ENCODE peak calls at places on chromosomes 11 and 22, in six cellular contexts. A is PC-9, T is MG63, H is MM.1S, J is pancreas, L is hepatocyte. N is an unnamed sample. For H3K9me3, the result is how much of the 10 kb centered on the place peaks cover.

GRCh38 chr11:85805387-85805786 is 5.6 kb downstream of the SYTL2 start:
- DNase-seq in A (no peak), T (peak), H (no peak), J (no peak), L (no peak), N (no peak)

GRCh38 chr11:99973993-99974392 is 713.1 kb upstream of the ARHGAP42 start:
- DNase-seq in A (no peak), T (no peak), H (no peak), J (no peak), L (peak), N (peak)

GRCh38 chr22:38316340-38317236 is 645 bp downstream of the CSNK1E start:
- DNase-seq in A (no peak), T (peak), H (peak), J (peak), L (peak), N (no peak)

GRCh38 chr11:67265633-67266423 is 445 bp upstream of the GRK2 start:
- DNase-seq in A (no peak), T (peak), H (peak), J (peak), L (peak), N (peak)

GRCh38 chr11:61010466-61011238 is 39.2 kb downstream of the CD6 start:
- DNase-seq in A (no peak), T (no peak), H (no peak), J (no peak), L (no peak), N (peak)

GRCh38 chr11:131606936-131607335 is 236.5 kb downstream of the NTM start:
- DNase-seq in A (peak), T (no peak), H (no peak), J (no peak), L (no peak), N (no peak)

GRCh38 chr11:128188346-128189115 is 398.8 kb downstream of the ETS1 start:
- DNase-seq in A (no peak), T (no peak), H (no peak), J (no peak), L (no peak), N (peak)

GRCh38 chr11:46238078-46238966 is 39.1 kb upstream of the CREB3L1 start:
- DNase-seq in A (no peak), T (peak), H (no peak), J (peak), L (peak), N (peak)

GRCh38 chr22:41361716-41362310 is 19.9 kb upstream of the TEF start:
- DNase-seq in A (no peak), T (peak), H (no peak), J (no peak), L (no peak), N (no peak)

GRCh38 chr11:7851391-7851790 is 54.6 kb upstream of the OR5P2 start:
- DNase-seq in A (no peak), T (no peak), H (no peak), J (no peak), L (no peak), N (no peak)

GRCh38 chr11:71221851-71222250 is 30.5 kb downstream of the SHANK2 start:
- DNase-seq in A (no peak), T (no peak), H (no peak), J (peak), L (no peak), N (no peak)

GRCh38 chr11:129705341-129705740 is 110.3 kb upstream of the TMEM45B start:
- DNase-seq in A (peak), T (no peak), H (no peak), J (no peak), L (no peak), N (no peak)

GRCh38 chr22:29787371-29787980 is 20.3 kb downstream of the UQCR10 start:
- DNase-seq in A (peak), T (no peak), H (no peak), J (no peak), L (peak), N (peak)

GRCh38 chr11:15967966-15968365 is 388.4 kb downstream of the SOX6 start:
- DNase-seq in A (no peak), T (no peak), H (no peak), J (no peak), L (no peak), N (no peak)

GRCh38 chr11:34084637-34085036 is 20.8 kb upstream of the NAT10 start:
- DNase-seq in A (no peak), T (no peak), H (no peak), J (no peak), L (no peak), N (no peak)

GRCh38 chr11:126434950-126435335 is 79.5 kb downstream of the ST3GAL4 start:
- DNase-seq in A (no peak), T (no peak), H (no peak), J (peak), L (no peak), N (no peak)

GRCh38 chr11:12090061-12090572 is 20.3 kb upstream of the MICAL2 start:
- DNase-seq in A (peak), T (peak), H (no peak), J (no peak), L (no peak), N (no peak)

GRCh38 chr11:3195251-3196160 is 23.1 kb downstream of the MRGPRG start:
- DNase-seq in A (no peak), T (no peak), H (no peak), J (no peak), L (no peak), N (no peak)

GRCh38 chr11:100563541-100564280 is 123.4 kb upstream of the ARHGAP42 start:
- DNase-seq in A (no peak), T (no peak), H (no peak), J (no peak), L (no peak), N (no peak)

GRCh38 chr22:40525250-40525884 is 111.2 kb downstream of the MRTFA start:
- DNase-seq in A (no peak), T (peak), H (peak), J (no peak), L (peak), N (peak)

GRCh38 chr11:10236850-10237249 is 57.2 kb downstream of the SBF2 start:
- DNase-seq in A (no peak), T (no peak), H (no peak), J (no peak), L (no peak), N (peak)

GRCh38 chr11:93477684-93478234 is 65.4 kb downstream of the SMCO4 start:
- DNase-seq in A (no peak), T (peak), H (no peak), J (no peak), L (no peak), N (no peak)

GRCh38 chr22:40189979-40190378 is 12.3 kb downstream of the TNRC6B start:
- DNase-seq in A (no peak), T (no peak), H (no peak), J (no peak), L (no peak), N (no peak)

GRCh38 chr11:117300301-117300700 is 9.2 kb downstream of the BACE1-AS start:
- DNase-seq in A (no peak), T (no peak), H (no peak), J (peak), L (peak), N (no peak)

GRCh38 chr11:80204021-80204420 is 763.2 kb upstream of the TENM4 start:
- DNase-seq in A (no peak), T (no peak), H (no peak), J (no peak), L (no peak), N (no peak)

GRCh38 chr11:24697722-24698121 is 200.9 kb downstream of the LUZP2 start:
- DNase-seq in A (no peak), T (no peak), H (no peak), J (no peak), L (no peak), N (no peak)

GRCh38 chr11:47408598-47409439 is 429 bp downstream of the SLC39A13 start:
- DNase-seq in A (peak), T (peak), H (no peak), J (peak), L (peak), N (peak)

GRCh38 chr11:1171985-1172728 is 14.4 kb downstream of the MUC5AC start:
- DNase-seq in A (no peak), T (no peak), H (no peak), J (no peak), L (no peak), N (no peak)

GRCh38 chr11:99351620-99352019 is 330.9 kb downstream of the CNTN5 start:
- DNase-seq in A (no peak), T (peak), H (no peak), J (no peak), L (no peak), N (no peak)

GRCh38 chr11:56906683-56907148 is 82.0 kb upstream of the OR5AK2 start:
- DNase-seq in A (peak), T (no peak), H (no peak), J (no peak), L (no peak), N (peak)

GRCh38 chr11:30774451-30774850 is 188.3 kb upstream of the MPPED2 start:
- DNase-seq in A (no peak), T (no peak), H (no peak), J (no peak), L (no peak), N (no peak)

GRCh38 chr11:42311944-42312343 is 852.5 kb upstream of the LRRC4C start:
- DNase-seq in A (no peak), T (no peak), H (no peak), J (no peak), L (no peak), N (no peak)

GRCh38 chr11:69008774-69009440 is 4.1 kb downstream of the MRGPRF start:
- DNase-seq in A (peak), T (peak), H (no peak), J (peak), L (peak), N (peak)

GRCh38 chr11:73969991-73970800 is 12.4 kb downstream of the UCP2 start:
- DNase-seq in A (no peak), T (no peak), H (no peak), J (no peak), L (no peak), N (no peak)

GRCh38 chr11:89612111-89612510 is 98.0 kb upstream of the TRIM77 start:
- DNase-seq in A (no peak), T (no peak), H (no peak), J (no peak), L (no peak), N (no peak)

GRCh38 chr11:125193158-125193557 is 28.6 kb downstream of the PKNOX2 start:
- DNase-seq in A (no peak), T (no peak), H (no peak), J (no peak), L (no peak), N (no peak)

GRCh38 chr22:20316217-20316843 is 3.5 kb downstream of the DGCR6L start:
- DNase-seq in A (no peak), T (no peak), H (no peak), J (peak), L (no peak), N (no peak)

GRCh38 chr22:37431366-37431765 is 4.1 kb upstream of the ELFN2 start:
- DNase-seq in A (no peak), T (no peak), H (no peak), J (no peak), L (no peak), N (no peak)

GRCh38 chr11:20362481-20362880 is 1.0 kb upstream of the HTATIP2 start:
- DNase-seq in A (no peak), T (no peak), H (no peak), J (no peak), L (no peak), N (no peak)

GRCh38 chr11:20363149-20363499 is 390 bp upstream of the HTATIP2 start:
- DNase-seq in A (no peak), T (no peak), H (no peak), J (no peak), L (no peak), N (no peak)

GRCh38 chr11:20357150-20357549 is 6.4 kb upstream of the HTATIP2 start:
- DNase-seq in A (no peak), T (no peak), H (no peak), J (no peak), L (no peak), N (no peak)

GRCh38 chr11:20363500-20364411 is at the start of gene HTATIP2:
- DNase-seq in A (peak), T (no peak), H (peak), J (peak), L (peak), N (peak)

DNA sequence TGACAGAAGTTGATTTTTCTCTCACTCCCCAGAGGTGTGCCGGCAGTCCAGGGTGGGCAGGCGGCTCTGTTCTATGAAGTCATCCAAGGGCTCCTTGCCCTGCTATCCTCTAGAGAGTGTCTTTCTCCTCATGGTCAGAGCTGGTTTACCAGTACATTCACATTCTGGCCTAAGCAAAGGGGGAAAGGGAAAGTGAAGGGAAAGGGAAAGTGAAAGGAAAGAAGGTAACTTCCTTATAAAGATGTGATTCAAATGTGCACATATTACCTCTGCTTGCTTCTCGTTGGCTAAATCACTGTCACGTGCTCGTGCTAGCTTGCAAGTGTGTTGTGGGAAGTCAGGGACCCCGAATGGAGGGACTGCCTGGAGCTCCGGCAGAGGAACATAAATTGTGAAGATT is 2.9 kb upstream of the HTATIP2 start:
- DNase-seq in A (no peak), T (no peak), H (peak), J (no peak), L (no peak), N (peak)
- H3K4me3 ChIP-seq in A (no peak), T (no peak), H (no peak), J (no peak), L (no peak), N (no peak)

GRCh38 chr11:27489092-27489491 is 16.5 kb upstream of the LGR4 start:
- DNase-seq in A (no peak), T (no peak), H (no peak), J (no peak), L (no peak), N (no peak)
- H3K9me3 ChIP-seq in A (under half), T (under half), H (under half), J (under half), L (under half), N (under half)

GRCh38 chr22:31747441-31747840 is 2.5 kb downstream of the PRR14L start:
- DNase-seq in A (no peak), T (no peak), H (no peak), J (no peak), L (no peak), N (no peak)
- H3K4me3 ChIP-seq in A (no peak), T (no peak), H (no peak), J (no peak), L (no peak), N (no peak)

GRCh38 chr22:49491726-49492125 is 335.9 kb downstream of the BRD1 start:
- DNase-seq in A (no peak), T (no peak), H (no peak), J (no peak), L (no peak), N (no peak)
- H3K9me3 ChIP-seq in A (under half), T (under half), H (under half), J (under half), L (under half), N (under half)